ENCODE peak calls at places on chromosome 1, in six cellular contexts. O is T-helper 9 cell; H is activated CD8-positive, alpha-beta T cell treated with anti-CD3 and anti-CD28 coated beads, Interleukin-2, amount 10 ng/mL, durations not matched to agents 7 days and 5 days; J is CD4-positive, alpha-beta T cell; C is stimulated activated CD4-positive, alpha-beta T cell treated with anti-CD3 and anti-CD28 coated beads, Interleukin-4, amount 100 ng/mL, for 1 hour; M is HS-5. R is an unnamed sample.

GRCh38 chr1:162373541-162374375 is 2.9 kb downstream of the SPATA46 start:
- DNase-seq in O (no peak), H (no peak), J (no peak), C (no peak), M (peak), R (no peak)

GRCh38 chr1:6282577-6283270 is 21.8 kb upstream of the GPR153 start:
- DNase-seq in O (no peak), H (no peak), J (no peak), C (no peak), M (no peak), R (no peak)

GRCh38 chr1:77756052-77756754 is 3.4 kb downstream of the USP33 start:
- DNase-seq in O (no peak), H (no peak), J (no peak), C (no peak), M (no peak), R (no peak)

GRCh38 chr1:177170756-177171535 is at the start of gene BRINP2:
- DNase-seq in O (no peak), H (no peak), J (no peak), C (no peak), M (no peak), R (no peak)

GRCh38 chr1:10975567-10976326 is 36.7 kb upstream of the TARDBP start:
- DNase-seq in O (no peak), H (no peak), J (no peak), C (no peak), M (peak), R (no peak)

GRCh38 chr1:82343381-82343780 is 542.6 kb downstream of the ADGRL2 start:
- DNase-seq in O (no peak), H (no peak), J (no peak), C (no peak), M (no peak), R (no peak)

GRCh38 chr1:230715510-230715909 is 1.6 kb upstream of the AGT start:
- DNase-seq in O (no peak), H (no peak), J (no peak), C (no peak), M (no peak), R (no peak)

GRCh38 chr1:7956218-7957032 is 5.1 kb upstream of the PARK7 start:
- DNase-seq in O (no peak), H (no peak), J (no peak), C (no peak), M (peak), R (no peak)

GRCh38 chr1:153670257-153670858 is 435 bp downstream of the ILF2 start:
- DNase-seq in O (no peak), H (no peak), J (no peak), C (peak), M (no peak), R (no peak)

GRCh38 chr1:26874896-26875295 is 11.9 kb downstream of the SFN start:
- DNase-seq in O (no peak), H (no peak), J (no peak), C (no peak), M (no peak), R (no peak)

GRCh38 chr1:33036051-33036525 is 595 bp downstream of the AK2 start:
- DNase-seq in O (no peak), H (peak), J (no peak), C (no peak), M (no peak), R (no peak)

GRCh38 chr1:200486634-200487033 is 76.8 kb upstream of the ZNF281 start:
- DNase-seq in O (no peak), H (no peak), J (no peak), C (no peak), M (no peak), R (no peak)

GRCh38 chr1:185837711-185838110 is 103.5 kb downstream of the HMCN1 start:
- DNase-seq in O (no peak), H (no peak), J (no peak), C (no peak), M (no peak), R (no peak)

GRCh38 chr1:226987623-226988336 is 47.7 kb downstream of the COQ8A start:
- DNase-seq in O (no peak), H (peak), J (no peak), C (no peak), M (no peak), R (no peak)

GRCh38 chr1:100767176-100767876 is 47.8 kb downstream of the VCAM1 start:
- DNase-seq in O (no peak), H (no peak), J (no peak), C (no peak), M (peak), R (no peak)

GRCh38 chr1:203672354-203672753 is 45.7 kb downstream of the ATP2B4 start:
- DNase-seq in O (no peak), H (no peak), J (no peak), C (no peak), M (no peak), R (no peak)

GRCh38 chr1:221714227-221715116 is 27.4 kb downstream of the DUSP10 start:
- DNase-seq in O (no peak), H (no peak), J (no peak), C (no peak), M (no peak), R (no peak)

GRCh38 chr1:241323510-241323909 is 33.5 kb downstream of the RGS7 start:
- DNase-seq in O (no peak), H (peak), J (no peak), C (no peak), M (no peak), R (no peak)

GRCh38 chr1:15096293-15096692 is 57.3 kb upstream of the TMEM51 start:
- DNase-seq in O (no peak), H (no peak), J (no peak), C (no peak), M (no peak), R (no peak)

GRCh38 chr1:162177126-162177525 is 107.6 kb downstream of the NOS1AP start:
- DNase-seq in O (no peak), H (no peak), J (no peak), C (no peak), M (peak), R (no peak)

GRCh38 chr1:161209790-161210409 is 5.2 kb upstream of the FCER1G start:
- DNase-seq in O (peak), H (peak), J (peak), C (peak), M (no peak), R (peak)

GRCh38 chr1:183000563-183000962 is 22.7 kb upstream of the LAMC1 start:
- DNase-seq in O (no peak), H (no peak), J (no peak), C (no peak), M (no peak), R (no peak)

GRCh38 chr1:232940262-232940661 is 10.1 kb upstream of the NTPCR start:
- DNase-seq in O (no peak), H (no peak), J (no peak), C (no peak), M (no peak), R (no peak)

GRCh38 chr1:228978486-228979324 is 243.4 kb downstream of the RHOU start:
- DNase-seq in O (no peak), H (no peak), J (no peak), C (no peak), M (no peak), R (no peak)

GRCh38 chr1:26889580-26890466 is at the start of gene GPN2:
- DNase-seq in O (peak), H (peak), J (peak), C (peak), M (peak), R (peak)